ENCODE peak calls at places on chromosomes 5 and 9, in six cellular contexts. D, U, K, E, T and S are unnamed samples.

GRCh38 chr5:6737043-6737941 is 24.1 kb downstream of the TENT4A start:
- DNase-seq in K (no peak), E (no peak), U (no peak), T (no peak), D (peak), S (no peak)

GRCh38 chr5:116068028-116068632 is 16.7 kb upstream of the COMMD10 start:
- DNase-seq in E (peak), D (no peak), K (peak), U (no peak), T (no peak), S (no peak)

GRCh38 chr5:173672891-173673290 is 56.4 kb upstream of the BOD1 start:
- DNase-seq in T (no peak), K (no peak), U (no peak), E (no peak), D (no peak), S (no peak)

GRCh38 chr9:100428871-100429654 is 2.1 kb downstream of the MSANTD3 start:
- DNase-seq in D (peak), K (peak), E (no peak), U (no peak), T (no peak), S (no peak)

GRCh38 chr9:131663288-131663687 is 76.6 kb downstream of the RAPGEF1 start:
- DNase-seq in U (no peak), T (no peak), E (no peak), K (no peak), D (no peak), S (no peak)

GRCh38 chr9:89880721-89881120 is 275.9 kb downstream of the GADD45G start:
- DNase-seq in T (no peak), E (no peak), K (no peak), U (no peak), D (no peak), S (no peak)

GRCh38 chr9:115117999-115118470 is at the start of gene TNC:
- DNase-seq in E (peak), T (no peak), U (no peak), K (peak), D (peak), S (peak)

GRCh38 chr9:89372979-89373378 is 54.7 kb downstream of the SECISBP2 start:
- DNase-seq in U (no peak), E (no peak), T (no peak), D (no peak), K (no peak), S (no peak)

GRCh38 chr5:73442960-73443627 is 5.5 kb downstream of the FOXD1 start:
- DNase-seq in U (no peak), K (no peak), T (no peak), E (no peak), D (no peak), S (no peak)